ENCODE peak calls at places on chromosomes 12 and 14, in five cellular contexts. V is osteocyte; W is stimulated activated CD4-positive, alpha-beta T cell treated with anti-CD3 and anti-CD28 coated beads, Interleukin-1b, Interleukin-23, amount 100 ng/mL, for 1 hour; S is hepatic stellate cell; E is ovary. J is an unnamed sample.
A peak's percentile ranks its signal among the peaks of the same experiment; 100 is the strongest.

GRCh38 chr14:94011795-94012194 is 14.3 kb upstream of the OTUB2 start:
- DNase-seq in E (no peak), S (peak; percentile 55), V (no peak), W (no peak), J (no peak)

GRCh38 chr14:22535126-22535525 is 53.9 kb downstream of the DAD1 start:
- DNase-seq in V (no peak), E (no peak), S (no peak), W (no peak), J (no peak)

GRCh38 chr12:121803861-121804416 is at the start of gene SETD1B:
- DNase-seq in W (no peak), S (no peak), V (no peak), E (peak; percentile 67), J (peak; percentile 74)

GRCh38 chr14:89900822-89901221 is 53.7 kb downstream of the EFCAB11 start:
- DNase-seq in S (no peak), E (no peak), V (no peak), W (no peak), J (no peak)

GRCh38 chr12:8956073-8956472 is 6.6 kb upstream of the M6PR start:
- DNase-seq in V (no peak), E (no peak), W (no peak), S (no peak), J (no peak)

GRCh38 chr12:100706029-100706428 is 88.5 kb upstream of the ANO4 start:
- DNase-seq in E (no peak), W (no peak), S (no peak), V (no peak), J (no peak)

GRCh38 chr12:54385251-54385914 is 850 bp upstream of the ZNF385A start:
- DNase-seq in W (no peak), E (no peak), S (no peak), V (no peak), J (peak; percentile 34)

GRCh38 chr12:3432176-3432742 is 58.7 kb upstream of the PRMT8 start:
- DNase-seq in S (no peak), E (no peak), W (no peak), V (no peak), J (no peak)

GRCh38 chr12:62631531-62632520 is 165.2 kb downstream of the MON2 start:
- DNase-seq in V (no peak), W (no peak), E (peak; percentile 70), S (peak; percentile 91), J (peak; percentile 69)

GRCh38 chr12:44287545-44287944 is 451.7 kb downstream of the TMEM117 start:
- DNase-seq in E (no peak), S (no peak), W (no peak), V (no peak), J (no peak)

GRCh38 chr14:62097072-62097471 is 334.9 kb downstream of the SNAPC1 start:
- DNase-seq in W (no peak), V (no peak), E (no peak), S (no peak), J (no peak)

GRCh38 chr12:3132636-3133409 is 55.6 kb downstream of the TSPAN9 start:
- DNase-seq in E (no peak), W (no peak), S (peak; percentile 94), V (no peak), J (peak; percentile 78)

GRCh38 chr14:75471059-75471458 is 43.2 kb downstream of the JDP2 start:
- DNase-seq in S (no peak), V (no peak), W (no peak), E (no peak), J (no peak)

GRCh38 chr14:103085106-103086091 is 1.4 kb downstream of the LBHD2 start:
- DNase-seq in E (peak; percentile 21), W (no peak), V (no peak), S (no peak), J (no peak)

GRCh38 chr14:95261616-95262510 is 57.8 kb downstream of the CLMN start:
- DNase-seq in W (no peak), S (no peak), E (no peak), V (no peak), J (no peak)

GRCh38 chr12:93778306-93778705 is 101.1 kb downstream of the CRADD start:
- DNase-seq in V (no peak), S (peak; percentile 49), E (peak; percentile 62), W (no peak), J (peak; percentile 71)

GRCh38 chr14:68191567-68192321 is 372.2 kb downstream of the RAD51B start:
- DNase-seq in V (no peak), E (no peak), W (no peak), S (no peak), J (no peak)